ENCODE peak calls at places on chromosome 1, in seven cellular contexts. W is iris pigment epithelial cell, Z is body of pancreas, H is fibroblast of gingiva, L is testis, Y is AG09309, G is AG08395. V is an unnamed sample.

GRCh38 chr1:210144736-210145135 is 87.9 kb upstream of the SERTAD4 start:
- DNase-seq in L (no peak), G (no peak), Z (no peak), Y (no peak), H (no peak), W (peak; percentile 9), V (no peak)

GRCh38 chr1:44621841-44622286 is 52.4 kb downstream of the TMEM53 start:
- DNase-seq in G (peak; percentile 41), W (no peak), H (peak; percentile 36), Z (no peak), Y (no peak), L (no peak), V (no peak)

GRCh38 chr1:30822966-30823581 is 65.5 kb upstream of the LAPTM5 start:
- DNase-seq in G (peak; percentile 13), L (no peak), Y (no peak), W (peak; percentile 41), H (peak; percentile 14), Z (peak; percentile 25), V (peak; percentile 18)

GRCh38 chr1:150237746-150238145 is 1.8 kb upstream of the ANP32E start:
- DNase-seq in L (peak; percentile 11), G (no peak), H (no peak), Y (no peak), Z (no peak), W (no peak), V (no peak)

GRCh38 chr1:202861420-202862121 is 27.4 kb downstream of the RABIF start:
- DNase-seq in Z (peak; percentile 93), G (peak; percentile 97), L (peak; percentile 96), W (peak; percentile 94), H (peak; percentile 78), Y (peak; percentile 41), V (peak; percentile 46)

GRCh38 chr1:189007824-189008223 is 1469.8 kb downstream of the BRINP3 start:
- DNase-seq in Z (no peak), H (no peak), L (no peak), Y (no peak), W (no peak), G (no peak), V (no peak)

GRCh38 chr1:41666991-41667631 is 182.6 kb upstream of the EDN2 start:
- DNase-seq in W (no peak), H (peak; percentile 54), L (no peak), G (peak; percentile 30), Z (peak; percentile 65), Y (no peak), V (no peak)

GRCh38 chr1:166165661-166166399 is 971 bp downstream of the FAM78B start:
- DNase-seq in H (peak; percentile 1), Y (no peak), L (peak; percentile 58), G (no peak), Z (peak; percentile 24), W (peak; percentile 4), V (no peak)

GRCh38 chr1:206653715-206654459 is 18.6 kb downstream of the DYRK3 start:
- DNase-seq in L (no peak), Y (no peak), G (no peak), Z (no peak), H (no peak), W (no peak), V (no peak)

GRCh38 chr1:59446257-59446901 is 149.5 kb downstream of the FGGY start:
- DNase-seq in W (peak; percentile 77), G (peak; percentile 74), H (peak; percentile 85), Z (no peak), L (peak; percentile 18), Y (peak; percentile 75), V (peak; percentile 74)

GRCh38 chr1:1196431-1197187 is 9.8 kb downstream of the TNFRSF18 start:
- DNase-seq in W (no peak), L (no peak), Z (no peak), H (no peak), Y (no peak), G (no peak), V (no peak)

GRCh38 chr1:243855616-243856318 is 5.7 kb upstream of the AKT3 start:
- DNase-seq in Z (no peak), W (no peak), H (no peak), G (no peak), Y (no peak), L (no peak), V (no peak)

GRCh38 chr1:115288799-115289198 is 49.2 kb downstream of the NGF start:
- DNase-seq in G (no peak), Y (no peak), H (no peak), Z (no peak), L (no peak), W (no peak), V (no peak)

GRCh38 chr1:50873458-50874187 is 86.4 kb downstream of the FAF1 start:
- DNase-seq in L (peak; percentile 59), Z (peak; percentile 83), H (peak; percentile 51), W (peak; percentile 69), Y (no peak), G (no peak), V (no peak)

GRCh38 chr1:33180226-33181037 is 1.4 kb downstream of the TRIM62 start:
- DNase-seq in W (peak; percentile 90), L (peak; percentile 94), G (peak; percentile 98), H (peak; percentile 83), Z (peak; percentile 95), Y (no peak), V (no peak)

GRCh38 chr1:21323091-21323490 is 32.8 kb upstream of the ECE1 start:
- DNase-seq in L (no peak), H (peak; percentile 63), W (no peak), G (no peak), Z (peak; percentile 63), Y (no peak), V (no peak)

GRCh38 chr1:70966018-70966638 is 81.5 kb downstream of the PTGER3 start:
- DNase-seq in L (no peak), G (no peak), H (no peak), Z (no peak), Y (no peak), W (peak; percentile 15), V (no peak)

GRCh38 chr1:44565265-44565750 is 109.0 kb downstream of the TMEM53 start:
- DNase-seq in G (no peak), W (no peak), Z (no peak), Y (no peak), L (no peak), H (no peak), V (no peak)

GRCh38 chr1:238346340-238346739 is 455.6 kb upstream of the ZP4 start:
- DNase-seq in Y (no peak), L (no peak), H (no peak), G (no peak), W (no peak), Z (no peak), V (no peak)

V was measured in GM04503.